ENCODE peak calls at places on chromosomes 16 and 17, in nine cellular contexts. One of them, this sample, is unnamed.

GRCh38 chr17:81200695-81201580 is 21.8 kb downstream of the CEP131 start:
- DNase-seq in breast epithelium: no peak
- DNase-seq in SK-N-SH: peak
- DNase-seq in stomach: peak
- DNase-seq in transverse colon: peak
- DNase-seq in HepG2: peak
- DNase-seq in HCT116: peak
- DNase-seq in GM12878: no peak
- DNase-seq in HL-60: peak
- DNase-seq in this sample: no peak

GRCh38 chr16:15961060-15961511 is 11.7 kb downstream of the ABCC1 start:
- DNase-seq in breast epithelium: no peak
- DNase-seq in stomach: no peak
- DNase-seq in SK-N-SH: no peak
- DNase-seq in HepG2: no peak
- DNase-seq in HL-60: no peak
- DNase-seq in GM12878: peak
- DNase-seq in HCT116: no peak
- DNase-seq in transverse colon: no peak
- DNase-seq in this sample: no peak

GRCh38 chr17:4463818-4464501 is 30.2 kb downstream of the SPNS3 start:
- DNase-seq in HL-60: no peak
- DNase-seq in HepG2: no peak
- DNase-seq in SK-N-SH: no peak
- DNase-seq in HCT116: no peak
- DNase-seq in stomach: no peak
- DNase-seq in breast epithelium: no peak
- DNase-seq in GM12878: no peak
- DNase-seq in transverse colon: no peak
- DNase-seq in this sample: no peak

GRCh38 chr17:21677911-21678310 is 14.4 kb upstream of the KCNJ18 start:
- DNase-seq in HCT116: no peak
- DNase-seq in SK-N-SH: no peak
- DNase-seq in stomach: no peak
- DNase-seq in HepG2: no peak
- DNase-seq in GM12878: no peak
- DNase-seq in HL-60: no peak
- DNase-seq in transverse colon: no peak
- DNase-seq in breast epithelium: peak
- DNase-seq in this sample: no peak

GRCh38 chr17:64212122-64212521 is 50.9 kb downstream of the TEX2 start:
- DNase-seq in GM12878: no peak
- DNase-seq in HCT116: no peak
- DNase-seq in breast epithelium: no peak
- DNase-seq in SK-N-SH: no peak
- DNase-seq in stomach: no peak
- DNase-seq in HepG2: no peak
- DNase-seq in HL-60: no peak
- DNase-seq in transverse colon: no peak
- DNase-seq in this sample: no peak

GRCh38 chr17:13538841-13539411 is 62.8 kb downstream of the HS3ST3A1 start:
- DNase-seq in breast epithelium: no peak
- DNase-seq in HCT116: no peak
- DNase-seq in HL-60: no peak
- DNase-seq in HepG2: no peak
- DNase-seq in transverse colon: no peak
- DNase-seq in GM12878: no peak
- DNase-seq in SK-N-SH: no peak
- DNase-seq in stomach: no peak
- DNase-seq in this sample: peak

GRCh38 chr17:50624321-50624935 is 10.3 kb upstream of the ABCC3 start:
- DNase-seq in transverse colon: no peak
- DNase-seq in GM12878: no peak
- DNase-seq in HL-60: no peak
- DNase-seq in SK-N-SH: no peak
- DNase-seq in breast epithelium: no peak
- DNase-seq in HepG2: no peak
- DNase-seq in stomach: no peak
- DNase-seq in HCT116: no peak
- DNase-seq in this sample: no peak

GRCh38 chr17:1978396-1978962 is 46.7 kb downstream of the RTN4RL1 start:
- DNase-seq in SK-N-SH: no peak
- DNase-seq in breast epithelium: no peak
- DNase-seq in HCT116: no peak
- DNase-seq in transverse colon: no peak
- DNase-seq in stomach: no peak
- DNase-seq in GM12878: no peak
- DNase-seq in HL-60: no peak
- DNase-seq in HepG2: no peak
- DNase-seq in this sample: no peak

GRCh38 chr17:82924214-82924613 is 84.4 kb upstream of the ZNF750 start:
- DNase-seq in HCT116: no peak
- DNase-seq in GM12878: no peak
- DNase-seq in HL-60: no peak
- DNase-seq in breast epithelium: no peak
- DNase-seq in HepG2: no peak
- DNase-seq in stomach: no peak
- DNase-seq in SK-N-SH: no peak
- DNase-seq in transverse colon: no peak
- DNase-seq in this sample: no peak

GRCh38 chr17:27446569-27447301 is 9.5 kb upstream of the KSR1 start:
- DNase-seq in stomach: no peak
- DNase-seq in HL-60: no peak
- DNase-seq in SK-N-SH: peak
- DNase-seq in GM12878: no peak
- DNase-seq in HCT116: no peak
- DNase-seq in transverse colon: no peak
- DNase-seq in breast epithelium: no peak
- DNase-seq in HepG2: no peak
- DNase-seq in this sample: no peak

GRCh38 chr16:21218135-21218534 is 6.8 kb upstream of the ZP2 start:
- DNase-seq in HL-60: peak
- DNase-seq in stomach: no peak
- DNase-seq in transverse colon: no peak
- DNase-seq in HepG2: peak
- DNase-seq in HCT116: no peak
- DNase-seq in GM12878: no peak
- DNase-seq in SK-N-SH: no peak
- DNase-seq in breast epithelium: no peak
- DNase-seq in this sample: no peak

GRCh38 chr17:17303847-17304490 is 796 bp downstream of the NT5M start:
- DNase-seq in SK-N-SH: peak
- DNase-seq in GM12878: no peak
- DNase-seq in HL-60: no peak
- DNase-seq in breast epithelium: no peak
- DNase-seq in stomach: no peak
- DNase-seq in HepG2: no peak
- DNase-seq in HCT116: no peak
- DNase-seq in transverse colon: no peak
- DNase-seq in this sample: no peak

GRCh38 chr16:14057878-14058382 is 13.2 kb upstream of the MRTFB start:
- DNase-seq in transverse colon: no peak
- DNase-seq in breast epithelium: no peak
- DNase-seq in SK-N-SH: no peak
- DNase-seq in HCT116: no peak
- DNase-seq in GM12878: no peak
- DNase-seq in HepG2: no peak
- DNase-seq in stomach: no peak
- DNase-seq in HL-60: no peak
- DNase-seq in this sample: no peak

GRCh38 chr16:1619976-1620375 is 7.8 kb downstream of the CRAMP1 start:
- DNase-seq in SK-N-SH: no peak
- DNase-seq in HL-60: no peak
- DNase-seq in HepG2: no peak
- DNase-seq in breast epithelium: no peak
- DNase-seq in transverse colon: no peak
- DNase-seq in stomach: no peak
- DNase-seq in GM12878: no peak
- DNase-seq in HCT116: no peak
- DNase-seq in this sample: no peak

GRCh38 chr16:68236804-68237242 is 896 bp upstream of the ESRP2 start:
- DNase-seq in HCT116: no peak
- DNase-seq in stomach: no peak
- DNase-seq in HepG2: peak
- DNase-seq in transverse colon: peak
- DNase-seq in SK-N-SH: no peak
- DNase-seq in GM12878: no peak
- DNase-seq in breast epithelium: no peak
- DNase-seq in HL-60: no peak
- DNase-seq in this sample: no peak

GRCh38 chr17:16381496-16381820 is 567 bp downstream of the UBB start:
- DNase-seq in transverse colon: no peak
- DNase-seq in GM12878: no peak
- DNase-seq in breast epithelium: no peak
- DNase-seq in stomach: no peak
- DNase-seq in HCT116: no peak
- DNase-seq in SK-N-SH: no peak
- DNase-seq in HepG2: no peak
- DNase-seq in HL-60: no peak
- DNase-seq in this sample: no peak

GRCh38 chr16:50154369-50154947 is 1.4 kb downstream of the TENT4B start:
- DNase-seq in breast epithelium: no peak
- DNase-seq in HepG2: no peak
- DNase-seq in SK-N-SH: peak
- DNase-seq in HCT116: no peak
- DNase-seq in stomach: no peak
- DNase-seq in transverse colon: peak
- DNase-seq in HL-60: no peak
- DNase-seq in GM12878: no peak
- DNase-seq in this sample: no peak

GRCh38 chr16:84607694-84608093 is 10.2 kb downstream of the COTL1 start:
- DNase-seq in HCT116: no peak
- DNase-seq in transverse colon: peak
- DNase-seq in breast epithelium: no peak
- DNase-seq in SK-N-SH: no peak
- DNase-seq in HL-60: no peak
- DNase-seq in stomach: no peak
- DNase-seq in HepG2: no peak
- DNase-seq in GM12878: no peak
- DNase-seq in this sample: no peak
- H3K27ac ChIP-seq in HCT116: no peak
- H3K27ac ChIP-seq in transverse colon: peak
- H3K27ac ChIP-seq in breast epithelium: no peak
- H3K27ac ChIP-seq in SK-N-SH: no peak
- H3K27ac ChIP-seq in HL-60: peak
- H3K27ac ChIP-seq in stomach: no peak
- H3K27ac ChIP-seq in HepG2: no peak
- H3K27ac ChIP-seq in GM12878: peak
- H3K27ac ChIP-seq in this sample: no peak

DNA sequence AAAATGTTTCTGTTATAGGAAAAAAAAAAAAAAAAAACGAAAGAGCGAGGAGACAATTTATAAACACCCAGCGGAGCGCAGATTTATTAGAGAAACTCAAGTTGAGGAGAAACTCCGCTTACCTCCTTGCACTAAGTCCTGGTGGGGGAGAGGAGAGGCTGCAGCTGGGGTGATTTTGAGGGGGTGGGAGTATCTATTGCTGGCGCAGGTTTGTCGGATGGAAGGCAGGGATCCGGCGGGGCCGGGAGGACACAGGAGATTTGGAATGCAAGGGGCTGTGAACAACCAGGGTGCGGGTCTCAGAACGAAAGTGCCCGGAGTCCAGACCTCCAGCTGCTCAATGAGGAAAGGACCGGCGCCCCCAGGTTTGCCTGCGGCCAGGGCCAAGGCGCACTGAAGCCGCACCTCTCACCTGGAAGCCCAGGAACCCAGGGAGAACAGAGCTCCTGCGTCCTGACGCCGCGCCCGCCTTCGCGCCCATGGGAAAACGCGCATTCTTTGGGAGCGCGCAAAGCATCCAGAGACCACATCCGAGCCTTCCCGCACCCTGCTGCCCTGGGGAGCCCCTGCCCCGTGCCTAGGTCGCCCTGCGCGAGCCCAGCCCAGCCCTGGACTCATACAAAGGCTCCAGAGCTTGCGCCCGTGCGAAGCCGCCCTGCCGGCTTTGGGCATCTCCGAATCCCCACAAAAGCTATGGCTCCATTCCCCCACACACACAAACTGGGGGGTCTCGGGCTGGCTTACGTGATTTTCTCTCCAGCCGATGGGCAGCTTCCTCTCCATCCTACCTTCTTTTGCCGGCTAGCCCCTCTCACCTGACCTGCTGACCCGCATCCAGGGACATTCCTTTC is 2.6 kb upstream of the HOXB8 start:
- DNase-seq in SK-N-SH: no peak
- DNase-seq in stomach: no peak
- DNase-seq in transverse colon: no peak
- DNase-seq in breast epithelium: no peak
- DNase-seq in HepG2: no peak
- DNase-seq in HL-60: no peak
- DNase-seq in GM12878: no peak
- DNase-seq in HCT116: no peak
- DNase-seq in this sample: no peak
- TF ChIP-seq POLR2AphosphoS5 in SK-N-SH: no peak
- TF ChIP-seq POLR2AphosphoS5 in stomach: no peak
- TF ChIP-seq POLR2AphosphoS5 in transverse colon: no peak
- TF ChIP-seq POLR2AphosphoS5 in breast epithelium: no peak
- TF ChIP-seq POLR2AphosphoS5 in HepG2: no peak
- TF ChIP-seq POLR2AphosphoS5 in HL-60: no peak
- TF ChIP-seq POLR2AphosphoS5 in GM12878: no peak
- TF ChIP-seq POLR2AphosphoS5 in HCT116: peak
- TF ChIP-seq POLR2AphosphoS5 in this sample: no peak

GRCh38 chr16:30896890-30897730 is 696 bp downstream of the CTF1 start:
- DNase-seq in HL-60: no peak
- DNase-seq in stomach: peak
- DNase-seq in SK-N-SH: peak
- DNase-seq in GM12878: no peak
- DNase-seq in HepG2: peak
- DNase-seq in transverse colon: peak
- DNase-seq in breast epithelium: peak
- DNase-seq in HCT116: peak
- DNase-seq in this sample: peak
- H3K27ac ChIP-seq in HL-60: no peak
- H3K27ac ChIP-seq in stomach: peak
- H3K27ac ChIP-seq in SK-N-SH: peak
- H3K27ac ChIP-seq in GM12878: peak
- H3K27ac ChIP-seq in HepG2: peak
- H3K27ac ChIP-seq in transverse colon: peak
- H3K27ac ChIP-seq in breast epithelium: peak
- H3K27ac ChIP-seq in HCT116: peak
- H3K27ac ChIP-seq in this sample: peak

DNA sequence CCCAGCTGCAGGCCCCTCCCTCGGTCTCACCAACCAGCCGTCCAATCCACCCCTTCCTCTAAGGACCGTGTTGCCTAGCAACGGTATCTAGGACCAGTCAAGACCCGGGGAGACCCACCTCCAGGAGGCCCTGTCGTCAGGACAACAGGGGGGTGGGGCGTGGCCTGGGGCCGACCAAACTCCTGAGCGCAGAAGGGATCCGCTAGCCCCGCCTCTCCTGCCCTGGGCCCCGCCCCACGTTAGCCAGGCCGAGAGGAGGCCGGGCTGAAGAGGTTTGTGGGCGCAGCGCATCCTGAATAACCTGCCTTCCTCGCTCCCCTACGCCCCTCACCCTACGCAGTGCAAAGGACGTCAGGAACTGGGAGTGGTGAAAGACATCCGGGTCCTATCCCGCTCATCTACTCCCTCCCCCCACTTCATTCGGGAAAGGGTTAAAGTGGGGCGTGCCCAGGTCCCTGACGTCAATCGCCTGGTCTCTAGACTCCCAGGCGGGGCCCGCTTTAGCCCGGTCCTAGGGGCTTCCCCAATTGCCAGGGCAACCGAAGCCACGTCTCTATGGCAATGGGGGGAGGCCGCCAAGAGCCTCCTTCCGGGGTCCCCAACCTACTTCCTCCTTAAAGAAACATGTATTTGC is 14.7 kb downstream of the DLG4 start:
- DNase-seq in SK-N-SH: peak
- DNase-seq in transverse colon: peak
- DNase-seq in HCT116: peak
- DNase-seq in HL-60: no peak
- DNase-seq in stomach: peak
- DNase-seq in breast epithelium: peak
- DNase-seq in HepG2: no peak
- DNase-seq in GM12878: peak
- DNase-seq in this sample: peak
- TF ChIP-seq POLR2AphosphoS5 in SK-N-SH: no peak
- TF ChIP-seq POLR2AphosphoS5 in transverse colon: peak
- TF ChIP-seq POLR2AphosphoS5 in HCT116: no peak
- TF ChIP-seq POLR2AphosphoS5 in HL-60: no peak
- TF ChIP-seq POLR2AphosphoS5 in stomach: peak
- TF ChIP-seq POLR2AphosphoS5 in breast epithelium: no peak
- TF ChIP-seq POLR2AphosphoS5 in HepG2: no peak
- TF ChIP-seq POLR2AphosphoS5 in GM12878: no peak
- TF ChIP-seq POLR2AphosphoS5 in this sample: peak

This sample was measured in esophagus muscularis mucosa.